ENCODE peak calls at places on chromosomes 1 and 21, in four cellular contexts. S is progenitor cell of endocrine pancreas, Z is HT1080, L is colonic mucosa. O is an unnamed sample.
A peak's percentile ranks its signal among the peaks of the same experiment; 100 is the strongest.

GRCh38 chr1:14855824-14856223 is 257.3 kb downstream of the KAZN start:
- DNase-seq in S (no peak), Z (no peak), L (no peak), O (no peak)

GRCh38 chr1:243718893-243719292 is 131.2 kb downstream of the AKT3 start:
- DNase-seq in S (no peak), Z (peak; percentile 86), L (no peak), O (no peak)

GRCh38 chr1:168717906-168718891 is 10.8 kb downstream of the DPT start:
- DNase-seq in S (no peak), Z (no peak), L (no peak), O (no peak)

GRCh38 chr1:186574951-186575747 is 105.1 kb downstream of the PTGS2 start:
- DNase-seq in S (no peak), Z (no peak), L (no peak), O (no peak)

GRCh38 chr1:97904528-97904927 is 16.3 kb downstream of the DPYD start:
- DNase-seq in S (no peak), Z (no peak), L (no peak), O (no peak)

GRCh38 chr1:93338426-93338825 is 7.3 kb upstream of the DR1 start:
- DNase-seq in S (no peak), Z (peak; percentile 94), L (no peak), O (no peak)

GRCh38 chr1:79375352-79375751 is 368.8 kb upstream of the ADGRL4 start:
- DNase-seq in S (no peak), Z (no peak), L (no peak), O (no peak)

GRCh38 chr21:34227386-34227852 is 136.4 kb upstream of the KCNE2 start:
- DNase-seq in S (no peak), Z (peak; percentile 73), L (no peak), O (no peak)

GRCh38 chr1:35192056-35192852 is 691 bp downstream of the SFPQ start:
- DNase-seq in S (peak; percentile 75), Z (peak; percentile 66), L (peak; percentile 85), O (peak; percentile 42)

GRCh38 chr21:39094087-39094785 is 89.0 kb downstream of the PSMG1 start:
- DNase-seq in S (no peak), Z (no peak), L (no peak), O (no peak)

GRCh38 chr1:157968951-157969350 is 24.5 kb upstream of the KIRREL1 start:
- DNase-seq in S (no peak), Z (peak; percentile 83), L (no peak), O (peak; percentile 46)

GRCh38 chr21:33403786-33404571 is 766 bp downstream of the IFNGR2 start:
- DNase-seq in S (peak; percentile 38), Z (peak; percentile 27), L (peak; percentile 69), O (peak; percentile 7)

GRCh38 chr21:35511298-35512162 is 462.4 kb upstream of the RUNX1 start:
- DNase-seq in S (no peak), Z (peak; percentile 76), L (no peak), O (no peak)

GRCh38 chr1:33276573-33277298 is 20.4 kb downstream of the ZNF362 start:
- DNase-seq in S (no peak), Z (no peak), L (no peak), O (no peak)

GRCh38 chr1:19814244-19814661 is 830 bp downstream of the RNF186 start:
- DNase-seq in S (no peak), Z (no peak), L (no peak), O (no peak)

GRCh38 chr1:29357452-29357851 is 121.1 kb downstream of the PTPRU start:
- DNase-seq in S (no peak), Z (no peak), L (no peak), O (no peak)